ENCODE peak calls at places on chromosome 15, in seven cellular contexts. One of them, this sample, is unnamed.
A peak's percentile ranks its signal among the peaks of the same experiment; 100 is the strongest.

GRCh38 chr15:77508541-77509505 is 88.1 kb downstream of the HMG20A start:
- DNase-seq in colonic mucosa: no peak
- DNase-seq in WERI-Rb-1: no peak
- DNase-seq in MG63: peak; percentile 38
- DNase-seq in iPS DF 6.9: no peak
- DNase-seq in breast epithelium: no peak
- DNase-seq in SJSA1: no peak
- DNase-seq in this sample: no peak

GRCh38 chr15:78012643-78013077 is 64.9 kb downstream of the TBC1D2B start:
- DNase-seq in colonic mucosa: peak; percentile 85
- DNase-seq in WERI-Rb-1: no peak
- DNase-seq in MG63: no peak
- DNase-seq in iPS DF 6.9: no peak
- DNase-seq in breast epithelium: no peak
- DNase-seq in SJSA1: no peak
- DNase-seq in this sample: no peak

GRCh38 chr15:66738595-66738994 is 36.6 kb downstream of the SMAD6 start:
- DNase-seq in colonic mucosa: no peak
- DNase-seq in WERI-Rb-1: no peak
- DNase-seq in MG63: no peak
- DNase-seq in iPS DF 6.9: no peak
- DNase-seq in breast epithelium: no peak
- DNase-seq in SJSA1: no peak
- DNase-seq in this sample: no peak

GRCh38 chr15:48722764-48723661 is 77.5 kb upstream of the FBN1 start:
- DNase-seq in colonic mucosa: no peak
- DNase-seq in WERI-Rb-1: no peak
- DNase-seq in MG63: peak; percentile 85
- DNase-seq in iPS DF 6.9: no peak
- DNase-seq in breast epithelium: no peak
- DNase-seq in SJSA1: peak; percentile 81
- DNase-seq in this sample: no peak

GRCh38 chr15:101534376-101534970 is 45.0 kb upstream of the PCSK6 start:
- DNase-seq in colonic mucosa: peak; percentile 16
- DNase-seq in WERI-Rb-1: no peak
- DNase-seq in MG63: no peak
- DNase-seq in iPS DF 6.9: no peak
- DNase-seq in breast epithelium: no peak
- DNase-seq in SJSA1: no peak
- DNase-seq in this sample: no peak

GRCh38 chr15:70569139-70569717 is 194.1 kb downstream of the UACA start:
- DNase-seq in colonic mucosa: no peak
- DNase-seq in WERI-Rb-1: peak; percentile 43
- DNase-seq in MG63: peak; percentile 40
- DNase-seq in iPS DF 6.9: no peak
- DNase-seq in breast epithelium: peak; percentile 29
- DNase-seq in SJSA1: peak; percentile 43
- DNase-seq in this sample: peak; percentile 20

GRCh38 chr15:77525907-77526581 is 105.4 kb downstream of the HMG20A start:
- DNase-seq in colonic mucosa: no peak
- DNase-seq in WERI-Rb-1: no peak
- DNase-seq in MG63: no peak
- DNase-seq in iPS DF 6.9: no peak
- DNase-seq in breast epithelium: no peak
- DNase-seq in SJSA1: no peak
- DNase-seq in this sample: no peak

GRCh38 chr15:93261845-93262244 is 172.8 kb upstream of the RGMA start:
- DNase-seq in colonic mucosa: no peak
- DNase-seq in WERI-Rb-1: no peak
- DNase-seq in MG63: no peak
- DNase-seq in iPS DF 6.9: no peak
- DNase-seq in breast epithelium: no peak
- DNase-seq in SJSA1: no peak
- DNase-seq in this sample: no peak

GRCh38 chr15:92645051-92645631 is 10.4 kb downstream of the FAM174B start:
- DNase-seq in colonic mucosa: no peak
- DNase-seq in WERI-Rb-1: peak; percentile 75
- DNase-seq in MG63: no peak
- DNase-seq in iPS DF 6.9: no peak
- DNase-seq in breast epithelium: peak; percentile 32
- DNase-seq in SJSA1: no peak
- DNase-seq in this sample: no peak

DNA sequence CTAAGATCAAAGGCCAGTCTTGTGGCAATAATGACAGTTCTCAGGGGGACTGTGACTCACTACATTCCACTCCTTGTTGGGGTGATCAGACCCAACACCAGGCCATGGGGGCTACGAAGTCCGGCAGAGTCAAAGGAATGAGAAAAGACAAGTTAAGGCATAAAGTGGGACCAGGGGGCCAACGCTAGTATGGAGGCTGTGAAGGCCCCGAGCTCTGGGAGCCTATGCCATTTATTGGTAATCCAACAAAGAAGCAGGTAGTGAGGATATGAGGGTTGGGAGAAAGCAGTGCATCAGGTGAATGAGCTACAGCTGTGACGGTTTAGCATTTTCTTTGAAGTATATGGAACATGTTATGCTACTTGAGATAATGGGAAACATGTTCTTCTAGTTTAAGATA is 104.4 kb upstream of the C2CD4B start:
- DNase-seq in colonic mucosa: no peak
- DNase-seq in WERI-Rb-1: no peak
- DNase-seq in MG63: no peak
- DNase-seq in iPS DF 6.9: no peak
- DNase-seq in breast epithelium: no peak
- DNase-seq in SJSA1: no peak
- DNase-seq in this sample: no peak
- H3K9me3 ChIP-seq in colonic mucosa: peaks cover 5% of the 10 kb centered on the region
- H3K9me3 ChIP-seq in WERI-Rb-1: peaks cover 16% of the 10 kb centered on the region
- H3K9me3 ChIP-seq in MG63: peaks cover 24% of the 10 kb centered on the region
- H3K9me3 ChIP-seq in iPS DF 6.9: peaks cover 2% of the 10 kb centered on the region
- H3K9me3 ChIP-seq in breast epithelium: peaks cover 37% of the 10 kb centered on the region
- H3K9me3 ChIP-seq in SJSA1: peaks cover 14% of the 10 kb centered on the region
- H3K9me3 ChIP-seq in this sample: no peaks in the 10 kb centered on the region

GRCh38 chr15:67824900-67825879 is at the start of gene SKOR1:
- DNase-seq in colonic mucosa: no peak
- DNase-seq in WERI-Rb-1: no peak
- DNase-seq in MG63: peak; percentile 40
- DNase-seq in iPS DF 6.9: no peak
- DNase-seq in breast epithelium: no peak
- DNase-seq in SJSA1: no peak
- DNase-seq in this sample: peak; percentile 44
- H3K9me3 ChIP-seq in colonic mucosa: no peaks in the 10 kb centered on the region
- H3K9me3 ChIP-seq in WERI-Rb-1: peaks cover 20% of the 10 kb centered on the region
- H3K9me3 ChIP-seq in MG63: no peaks in the 10 kb centered on the region
- H3K9me3 ChIP-seq in iPS DF 6.9: no peaks in the 10 kb centered on the region
- H3K9me3 ChIP-seq in breast epithelium: no peaks in the 10 kb centered on the region
- H3K9me3 ChIP-seq in SJSA1: peaks cover 30% of the 10 kb centered on the region
- H3K9me3 ChIP-seq in this sample: peaks cover 6% of the 10 kb centered on the region

GRCh38 chr15:37481126-37481525 is 380.8 kb upstream of the MEIS2 start:
- DNase-seq in colonic mucosa: no peak
- DNase-seq in WERI-Rb-1: no peak
- DNase-seq in MG63: no peak
- DNase-seq in iPS DF 6.9: no peak
- DNase-seq in breast epithelium: no peak
- DNase-seq in SJSA1: no peak
- DNase-seq in this sample: no peak

GRCh38 chr15:37480482-37480881 is 380.1 kb upstream of the MEIS2 start:
- DNase-seq in colonic mucosa: no peak
- DNase-seq in WERI-Rb-1: no peak
- DNase-seq in MG63: no peak
- DNase-seq in iPS DF 6.9: no peak
- DNase-seq in breast epithelium: no peak
- DNase-seq in SJSA1: no peak
- DNase-seq in this sample: no peak

GRCh38 chr15:37483779-37484178 is 383.4 kb upstream of the MEIS2 start:
- DNase-seq in colonic mucosa: no peak
- DNase-seq in WERI-Rb-1: no peak
- DNase-seq in MG63: no peak
- DNase-seq in iPS DF 6.9: no peak
- DNase-seq in breast epithelium: no peak
- DNase-seq in SJSA1: no peak
- DNase-seq in this sample: no peak

GRCh38 chr15:37490707-37491106 is 390.4 kb upstream of the MEIS2 start:
- DNase-seq in colonic mucosa: no peak
- DNase-seq in WERI-Rb-1: no peak
- DNase-seq in MG63: no peak
- DNase-seq in iPS DF 6.9: no peak
- DNase-seq in breast epithelium: no peak
- DNase-seq in SJSA1: no peak
- DNase-seq in this sample: no peak

DNA sequence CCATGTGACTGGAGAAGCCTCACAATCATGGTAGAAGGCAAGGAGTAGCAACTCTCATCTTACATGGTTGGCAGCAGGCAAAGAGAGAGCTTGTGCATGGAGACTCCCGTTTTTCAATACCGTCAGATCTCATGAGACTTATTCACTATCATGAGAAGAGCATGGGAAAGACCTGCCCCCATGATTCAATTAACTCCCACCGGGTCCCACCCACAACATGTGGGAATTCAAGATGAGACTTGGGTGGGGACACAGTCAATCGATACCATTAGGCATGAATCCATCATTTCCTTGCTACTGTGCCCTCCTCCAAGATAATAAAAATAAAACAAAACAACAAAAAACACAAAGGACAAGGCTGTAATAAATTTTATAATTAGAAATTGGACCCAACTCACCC is 384.7 kb upstream of the MEIS2 start:
- DNase-seq in colonic mucosa: no peak
- DNase-seq in WERI-Rb-1: no peak
- DNase-seq in MG63: no peak
- DNase-seq in iPS DF 6.9: no peak
- DNase-seq in breast epithelium: no peak
- DNase-seq in SJSA1: no peak
- DNase-seq in this sample: no peak
- H3K9me3 ChIP-seq in colonic mucosa: peaks cover 3% of the 10 kb centered on the region
- H3K9me3 ChIP-seq in WERI-Rb-1: no peaks in the 10 kb centered on the region
- H3K9me3 ChIP-seq in MG63: no peaks in the 10 kb centered on the region
- H3K9me3 ChIP-seq in iPS DF 6.9: no peaks in the 10 kb centered on the region
- H3K9me3 ChIP-seq in breast epithelium: no peaks in the 10 kb centered on the region
- H3K9me3 ChIP-seq in SJSA1: no peaks in the 10 kb centered on the region
- H3K9me3 ChIP-seq in this sample: no peaks in the 10 kb centered on the region

GRCh38 chr15:26378304-26378703 is 394.6 kb downstream of the GABRB3 start:
- DNase-seq in colonic mucosa: no peak
- DNase-seq in WERI-Rb-1: no peak
- DNase-seq in MG63: no peak
- DNase-seq in iPS DF 6.9: no peak
- DNase-seq in breast epithelium: no peak
- DNase-seq in SJSA1: no peak
- DNase-seq in this sample: no peak

GRCh38 chr15:26372712-26373111 is 400.2 kb downstream of the GABRB3 start:
- DNase-seq in colonic mucosa: no peak
- DNase-seq in WERI-Rb-1: no peak
- DNase-seq in MG63: no peak
- DNase-seq in iPS DF 6.9: peak; percentile 13
- DNase-seq in breast epithelium: no peak
- DNase-seq in SJSA1: no peak
- DNase-seq in this sample: no peak

DNA sequence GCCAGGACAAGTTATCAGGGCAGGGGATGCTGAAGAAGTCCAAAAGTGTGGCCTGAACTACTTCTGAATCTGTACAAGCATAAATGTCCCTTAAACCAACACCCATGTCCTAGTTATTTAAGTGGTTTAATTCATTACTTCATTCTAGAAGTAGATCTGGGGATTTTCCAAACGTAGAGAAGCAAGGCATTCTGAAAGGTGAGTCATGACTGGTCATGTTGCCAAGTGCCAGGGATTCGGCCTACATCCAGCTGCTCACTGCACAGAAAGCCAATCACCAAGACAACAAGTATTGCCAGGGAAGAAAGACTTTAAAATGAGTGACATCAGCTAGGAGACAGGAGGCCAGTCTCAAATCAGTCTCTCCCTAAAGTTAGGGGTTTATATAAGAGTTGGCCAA is 396.6 kb downstream of the GABRB3 start:
- DNase-seq in colonic mucosa: no peak
- DNase-seq in WERI-Rb-1: no peak
- DNase-seq in MG63: no peak
- DNase-seq in iPS DF 6.9: no peak
- DNase-seq in breast epithelium: no peak
- DNase-seq in SJSA1: no peak
- DNase-seq in this sample: no peak
- H3K9me3 ChIP-seq in colonic mucosa: no peaks in the 10 kb centered on the region
- H3K9me3 ChIP-seq in WERI-Rb-1: peaks cover 13% of the 10 kb centered on the region
- H3K9me3 ChIP-seq in MG63: no peaks in the 10 kb centered on the region
- H3K9me3 ChIP-seq in iPS DF 6.9: no peaks in the 10 kb centered on the region
- H3K9me3 ChIP-seq in breast epithelium: peaks cover 7% of the 10 kb centered on the region
- H3K9me3 ChIP-seq in SJSA1: no peaks in the 10 kb centered on the region
- H3K9me3 ChIP-seq in this sample: no peaks in the 10 kb centered on the region

DNA sequence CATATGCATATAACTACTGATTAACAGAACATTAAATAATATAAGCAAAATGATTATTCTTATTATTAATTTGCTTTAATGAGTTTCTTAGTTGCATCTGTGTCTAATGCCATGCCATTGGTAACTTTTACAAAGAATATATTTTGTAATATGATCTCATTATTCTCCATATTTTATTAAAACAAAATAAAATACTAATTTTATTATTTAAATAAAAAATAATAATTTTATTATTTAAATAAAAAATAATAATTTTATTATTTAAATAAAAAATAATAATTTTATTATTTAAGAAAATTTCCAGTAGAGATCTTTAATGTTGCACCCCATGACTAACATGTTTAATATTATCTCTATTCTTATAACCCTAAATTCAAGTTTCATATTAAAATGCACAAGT is 771.1 kb downstream of the NR2F2 start:
- DNase-seq in colonic mucosa: no peak
- DNase-seq in WERI-Rb-1: no peak
- DNase-seq in MG63: no peak
- DNase-seq in iPS DF 6.9: no peak
- DNase-seq in breast epithelium: no peak
- DNase-seq in SJSA1: no peak
- DNase-seq in this sample: no peak
- H3K9me3 ChIP-seq in colonic mucosa: no peaks in the 10 kb centered on the region
- H3K9me3 ChIP-seq in WERI-Rb-1: no peaks in the 10 kb centered on the region
- H3K9me3 ChIP-seq in MG63: no peaks in the 10 kb centered on the region
- H3K9me3 ChIP-seq in iPS DF 6.9: no peaks in the 10 kb centered on the region
- H3K9me3 ChIP-seq in breast epithelium: no peaks in the 10 kb centered on the region
- H3K9me3 ChIP-seq in SJSA1: peaks cover 4% of the 10 kb centered on the region
- H3K9me3 ChIP-seq in this sample: no peaks in the 10 kb centered on the region

GRCh38 chr15:50971115-50971514 is 62.6 kb downstream of the AP4E1 start:
- DNase-seq in colonic mucosa: no peak
- DNase-seq in WERI-Rb-1: no peak
- DNase-seq in MG63: no peak
- DNase-seq in iPS DF 6.9: no peak
- DNase-seq in breast epithelium: no peak
- DNase-seq in SJSA1: no peak
- DNase-seq in this sample: no peak
- H3K9me3 ChIP-seq in colonic mucosa: no peaks in the 10 kb centered on the region
- H3K9me3 ChIP-seq in WERI-Rb-1: peaks cover 7% of the 10 kb centered on the region
- H3K9me3 ChIP-seq in MG63: peaks cover 22% of the 10 kb centered on the region
- H3K9me3 ChIP-seq in iPS DF 6.9: no peaks in the 10 kb centered on the region
- H3K9me3 ChIP-seq in breast epithelium: peaks cover 10% of the 10 kb centered on the region
- H3K9me3 ChIP-seq in SJSA1: peaks cover 11% of the 10 kb centered on the region
- H3K9me3 ChIP-seq in this sample: peaks cover 3% of the 10 kb centered on the region

DNA sequence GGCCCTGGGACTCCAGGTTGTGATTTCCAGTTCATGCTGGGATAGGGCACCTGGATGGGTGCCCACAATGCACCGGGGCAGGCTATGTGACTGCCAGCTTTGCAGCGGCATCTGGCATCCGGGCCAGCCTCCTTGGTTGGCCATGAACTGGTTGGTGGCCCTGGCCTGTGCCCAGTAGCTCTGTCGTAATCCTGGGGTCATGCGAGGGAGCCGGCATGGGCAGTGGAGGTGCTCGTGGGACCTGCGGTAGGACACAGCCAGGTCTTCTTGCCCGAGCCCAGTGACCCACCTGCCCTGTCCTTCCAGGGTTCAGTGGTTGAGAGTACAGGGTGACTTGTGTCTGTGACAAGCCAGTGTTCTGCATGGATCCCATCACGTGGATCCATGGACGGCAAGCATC is 237.9 kb downstream of the SNRPN start:
- DNase-seq in colonic mucosa: no peak
- DNase-seq in WERI-Rb-1: no peak
- DNase-seq in MG63: no peak
- DNase-seq in iPS DF 6.9: no peak
- DNase-seq in breast epithelium: no peak
- DNase-seq in SJSA1: no peak
- DNase-seq in this sample: no peak
- H3K9me3 ChIP-seq in colonic mucosa: no peaks in the 10 kb centered on the region
- H3K9me3 ChIP-seq in WERI-Rb-1: no peaks in the 10 kb centered on the region
- H3K9me3 ChIP-seq in MG63: no peaks in the 10 kb centered on the region
- H3K9me3 ChIP-seq in iPS DF 6.9: peaks cover 8% of the 10 kb centered on the region
- H3K9me3 ChIP-seq in breast epithelium: peaks cover 53% of the 10 kb centered on the region
- H3K9me3 ChIP-seq in SJSA1: peaks cover 26% of the 10 kb centered on the region
- H3K9me3 ChIP-seq in this sample: peaks cover 2% of the 10 kb centered on the region

This sample was measured in HAP-1.